ENCODE peak calls at places on chromosome 7, in nine cellular contexts. U, Q, C, X, I, B, E, V and M are unnamed samples.

GRCh38 chr7:134690614-134691504 is 44.2 kb downstream of the BPGM start:
- DNase-seq in U (no peak), Q (no peak), C (no peak), X (peak; percentile 21), I (no peak), B (no peak), E (no peak), V (no peak), M (no peak)

GRCh38 chr7:138649506-138649905 is 51.7 kb downstream of the SVOPL start:
- DNase-seq in U (no peak), Q (no peak), C (no peak), X (no peak), I (no peak), B (peak; percentile 63), E (no peak), V (no peak), M (no peak)

GRCh38 chr7:97859606-97860204 is 12.5 kb downstream of the ASNS start:
- DNase-seq in U (no peak), Q (no peak), C (no peak), X (no peak), I (no peak), B (peak; percentile 5), E (no peak), V (no peak), M (no peak)

GRCh38 chr7:98107313-98107691 is 640 bp downstream of the LMTK2 start:
- DNase-seq in U (peak; percentile 25), Q (no peak), C (no peak), X (no peak), I (no peak), B (peak; percentile 11), E (no peak), V (no peak), M (no peak)

GRCh38 chr7:958221-959200 is 4.0 kb upstream of the ADAP1 start:
- DNase-seq in U (peak; percentile 7), Q (no peak), C (no peak), X (no peak), I (peak; percentile 78), B (no peak), E (no peak), V (no peak), M (no peak)

GRCh38 chr7:46784746-46785145 is 797.2 kb downstream of the TNS3 start:
- DNase-seq in U (no peak), Q (peak; percentile 90), C (no peak), X (peak; percentile 57), I (no peak), B (peak; percentile 97), E (no peak), V (no peak), M (peak; percentile 1)

GRCh38 chr7:107125475-107125874 is 43.3 kb upstream of the HBP1 start:
- DNase-seq in U (no peak), Q (no peak), C (no peak), X (no peak), I (no peak), B (no peak), E (no peak), V (no peak), M (no peak)

GRCh38 chr7:28853834-28854749 is 104.0 kb downstream of the TRIL start:
- DNase-seq in U (peak; percentile 84), Q (no peak), C (peak; percentile 72), X (peak; percentile 66), I (peak; percentile 96), B (peak; percentile 55), E (peak; percentile 63), V (peak; percentile 65), M (peak; percentile 77)

GRCh38 chr7:21367081-21367480 is 60.8 kb upstream of the SP4 start:
- DNase-seq in U (no peak), Q (no peak), C (no peak), X (no peak), I (no peak), B (peak; percentile 63), E (no peak), V (no peak), M (no peak)

GRCh38 chr7:158120751-158121150 is 466.9 kb downstream of the PTPRN2 start:
- DNase-seq in U (no peak), Q (no peak), C (no peak), X (no peak), I (no peak), B (no peak), E (no peak), V (no peak), M (no peak)

GRCh38 chr7:40717242-40717641 is 582.4 kb downstream of the SUGCT start:
- DNase-seq in U (peak; percentile 14), Q (peak; percentile 70), C (peak; percentile 58), X (peak; percentile 90), I (peak; percentile 51), B (peak; percentile 90), E (no peak), V (peak; percentile 30), M (peak; percentile 88)

GRCh38 chr7:44103941-44104879 is at the start of gene AEBP1:
- DNase-seq in U (peak; percentile 35), Q (no peak), C (no peak), X (no peak), I (peak; percentile 96), B (no peak), E (no peak), V (no peak), M (peak; percentile 66)

GRCh38 chr7:2445047-2445446 is 31.2 kb downstream of the GRIFIN start:
- DNase-seq in U (no peak), Q (no peak), C (no peak), X (no peak), I (no peak), B (no peak), E (no peak), V (no peak), M (no peak)

GRCh38 chr7:79258826-79259225 is 194.6 kb downstream of the MAGI2 start:
- DNase-seq in U (no peak), Q (no peak), C (no peak), X (no peak), I (no peak), B (no peak), E (no peak), V (no peak), M (no peak)

GRCh38 chr7:45884136-45884535 is 4.2 kb upstream of the IGFBP1 start:
- DNase-seq in U (no peak), Q (no peak), C (no peak), X (no peak), I (no peak), B (no peak), E (no peak), V (no peak), M (no peak)

GRCh38 chr7:80284848-80285247 is 150.2 kb downstream of the GNAI1 start:
- DNase-seq in U (no peak), Q (no peak), C (no peak), X (peak; percentile 75), I (peak; percentile 8), B (peak; percentile 75), E (no peak), V (no peak), M (no peak)

GRCh38 chr7:5523052-5523711 is 99.5 kb upstream of the TNRC18 start:
- DNase-seq in U (peak; percentile 44), Q (no peak), C (no peak), X (no peak), I (no peak), B (peak; percentile 50), E (no peak), V (no peak), M (no peak)

GRCh38 chr7:5528071-5528814 is 104.6 kb upstream of the TNRC18 start:
- DNase-seq in U (peak; percentile 66), Q (no peak), C (no peak), X (no peak), I (no peak), B (no peak), E (peak; percentile 36), V (no peak), M (no peak)

GRCh38 chr7:5528815-5529442 is 105.3 kb upstream of the TNRC18 start:
- DNase-seq in U (no peak), Q (no peak), C (no peak), X (no peak), I (no peak), B (no peak), E (no peak), V (no peak), M (no peak)

GRCh38 chr7:5526190-5527037 is 102.8 kb upstream of the TNRC18 start:
- DNase-seq in U (peak; percentile 70), Q (no peak), C (no peak), X (no peak), I (peak; percentile 31), B (peak; percentile 85), E (no peak), V (no peak), M (no peak)

DNA sequence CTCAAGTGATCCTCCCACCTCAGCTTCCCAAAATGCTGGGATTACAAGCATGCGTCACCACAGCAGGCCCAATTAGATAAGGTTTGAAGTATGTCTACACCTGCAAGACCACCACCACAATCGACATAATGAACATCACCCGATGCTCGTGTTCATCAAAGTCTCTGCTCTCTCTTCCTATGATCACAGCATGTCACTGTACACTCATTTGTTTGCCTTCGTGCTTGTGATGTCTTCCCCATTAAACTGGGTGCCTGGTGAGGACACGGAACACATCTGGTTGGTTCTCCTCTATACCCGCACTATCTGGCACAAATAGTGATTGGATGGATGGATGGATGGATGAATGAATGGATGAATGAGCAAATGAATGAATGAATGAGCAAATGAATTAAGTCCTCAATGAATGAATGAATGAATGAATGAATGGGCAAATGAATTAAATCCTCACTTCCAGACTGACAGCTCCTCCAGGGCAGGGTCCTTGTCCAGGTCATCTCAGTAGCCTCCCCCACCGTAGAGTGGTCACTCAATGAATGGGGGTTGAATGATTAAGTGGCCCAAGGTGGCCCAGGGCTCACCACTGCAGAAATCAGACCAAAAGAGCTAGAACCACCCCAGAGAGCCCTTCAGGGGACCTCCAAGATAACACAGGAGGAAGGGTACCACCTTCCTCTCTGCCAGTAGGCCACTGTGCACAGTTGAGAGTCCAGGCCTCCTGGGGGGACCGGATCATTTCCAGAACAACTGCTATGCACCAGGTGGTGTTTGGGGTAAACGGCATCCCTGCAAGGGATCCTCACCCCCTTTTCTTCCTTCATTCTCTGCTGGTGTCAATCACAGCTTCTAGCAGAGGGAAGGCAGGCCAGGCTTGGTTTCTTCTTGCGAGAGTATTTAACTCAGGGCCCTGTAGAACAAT is 101.9 kb upstream of the TNRC18 start:
- DNase-seq in U (peak; percentile 66), Q (no peak), C (no peak), X (no peak), I (peak; percentile 41), B (peak; percentile 69), E (no peak), V (no peak), M (no peak)
- H3K4me3 ChIP-seq in U (no peak overlapping the region), Q (no peak overlapping the region), C (no peak overlapping the region), X (peak overlapping the region; percentile 12), I (no peak overlapping the region), B (no peak overlapping the region), E (no peak overlapping the region), V (no peak overlapping the region), M (no peak overlapping the region)

GRCh38 chr7:100888529-100888987 is 957 bp downstream of the UFSP1 start:
- DNase-seq in U (no peak), Q (no peak), C (no peak), X (no peak), I (no peak), B (no peak), E (no peak), V (no peak), M (no peak)
- H3K36me3 ChIP-seq in U (peaks cover 38% of the 10 kb centered on the region), Q (peaks cover 3% of the 10 kb centered on the region), C (peaks cover 40% of the 10 kb centered on the region), X (peaks cover 53% of the 10 kb centered on the region), I (peaks cover 54% of the 10 kb centered on the region), B (peaks cover 27% of the 10 kb centered on the region), E (no peaks in the 10 kb centered on the region), V (no peaks in the 10 kb centered on the region), M (peaks cover 35% of the 10 kb centered on the region)

GRCh38 chr7:150965273-150965830 is 12.8 kb downstream of the KCNH2 start:
- DNase-seq in U (no peak), Q (no peak), C (no peak), X (no peak), I (no peak), B (peak; percentile 25), E (no peak), V (no peak), M (no peak)
- H3K27me3 ChIP-seq in U (no peaks in the 10 kb centered on the region), Q (peaks cover 61% of the 10 kb centered on the region), C (no peaks in the 10 kb centered on the region), X (peaks cover 40% of the 10 kb centered on the region), I (peaks cover 39% of the 10 kb centered on the region), B (peaks cover 21% of the 10 kb centered on the region), E (no peaks in the 10 kb centered on the region), V (no peaks in the 10 kb centered on the region), M (no peaks in the 10 kb centered on the region)

GRCh38 chr7:18496336-18496700 is 769 bp downstream of the HDAC9 start:
- DNase-seq in U (no peak), Q (no peak), C (no peak), X (no peak), I (no peak), B (no peak), E (no peak), V (no peak), M (no peak)
- H3K4me3 ChIP-seq in U (peak overlapping the region; percentile 40), Q (peak overlapping the region; percentile 43), C (peak overlapping the region; percentile 17), X (peak overlapping the region; percentile 47), I (peak overlapping the region; percentile 67), B (no peak overlapping the region), E (peak overlapping the region; percentile 35), V (peak overlapping the region; percentile 28), M (no peak overlapping the region)